ENCODE peak calls at places on chromosome 15, in five cellular contexts. H is stimulated activated CD4-positive, alpha-beta T cell treated with anti-CD3 and anti-CD28 coated beads, TNF-alpha, amount 100 ng/mL, for 4 hours; A is WERI-Rb-1; J is GM10248; L is anterior cingulate cortex. K is an unnamed sample.

GRCh38 chr15:62128916-62129315 is 36.2 kb downstream of the C2CD4B start:
- DNase-seq in J (no peak), A (no peak), H (no peak), L (no peak), K (no peak)

GRCh38 chr15:52682776-52683175 is 3.6 kb upstream of the ATOSA start:
- DNase-seq in L (no peak), J (peak), A (no peak), H (no peak), K (no peak)

GRCh38 chr15:56495050-56495449 is 30.1 kb upstream of the MNS1 start:
- DNase-seq in J (no peak), A (no peak), L (no peak), H (no peak), K (no peak)

GRCh38 chr15:95025924-95026728 is 794.8 kb downstream of the MCTP2 start:
- DNase-seq in H (no peak), J (no peak), A (peak), L (no peak), K (no peak)

GRCh38 chr15:58830556-58830955 is 59.5 kb downstream of the MINDY2 start:
- DNase-seq in H (no peak), A (no peak), L (no peak), J (no peak), K (no peak)

GRCh38 chr15:77836116-77836798 is 203.5 kb upstream of the LINGO1 start:
- DNase-seq in A (no peak), H (no peak), L (no peak), J (peak), K (no peak)

GRCh38 chr15:98649621-98649995 is 1.3 kb downstream of the IGF1R start:
- DNase-seq in A (peak), H (peak), J (no peak), L (no peak), K (no peak)

GRCh38 chr15:25710184-25710583 is 152.9 kb downstream of the ATP10A start:
- DNase-seq in H (peak), J (peak), A (peak), L (no peak), K (peak)

GRCh38 chr15:74482661-74483060 is 21.7 kb upstream of the UBL7 start:
- DNase-seq in H (no peak), A (no peak), L (no peak), J (no peak), K (no peak)

GRCh38 chr15:42494998-42495360 is 455 bp upstream of the SNAP23 start:
- DNase-seq in H (no peak), L (peak), J (no peak), A (no peak), K (no peak)

K was measured in stimulated activated effector memory CD8-positive, alpha-beta T cell treated with anti-CD3 and anti-CD28 coated beads, Interleukin-12 subunit alpha, Interleukin-12 subunit beta, amount 100 ng/mL, for 72 hours.